ENCODE peak calls at places on chromosomes 7 and 10, in nine cellular contexts. O, Y, I, N, J, G, R, K and T are unnamed samples.

GRCh38 chr7:110071219-110071618 is 1019.7 kb upstream of the LRRN3 start:
- DNase-seq in K (no peak), Y (no peak), G (no peak), I (no peak), J (no peak), R (no peak), O (no peak), N (no peak), T (no peak)

GRCh38 chr7:49845626-49846025 is 72.2 kb downstream of the VWC2 start:
- DNase-seq in O (no peak), G (no peak), Y (no peak), R (no peak), I (no peak), N (no peak), K (no peak), J (no peak), T (no peak)

GRCh38 chr10:72056932-72057751 is 31.2 kb downstream of the SPOCK2 start:
- DNase-seq in R (no peak), N (no peak), Y (no peak), I (no peak), O (no peak), J (no peak), K (no peak), G (peak; percentile 78), T (no peak)

GRCh38 chr10:117320050-117320665 is 55.1 kb downstream of the PDZD8 start:
- DNase-seq in R (peak; percentile 51), N (peak; percentile 38), J (no peak), K (peak; percentile 42), G (no peak), I (peak; percentile 71), Y (no peak), O (no peak), T (peak; percentile 40)

GRCh38 chr7:150400779-150401423 is 21.8 kb downstream of the ZNF775 start:
- DNase-seq in K (no peak), R (no peak), Y (peak; percentile 19), I (no peak), N (no peak), J (no peak), G (peak; percentile 36), O (no peak), T (no peak)

GRCh38 chr10:17387861-17388503 is 66.4 kb downstream of the ST8SIA6 start:
- DNase-seq in R (peak; percentile 24), J (peak; percentile 34), K (peak; percentile 31), G (peak; percentile 23), O (no peak), Y (no peak), N (no peak), I (peak; percentile 18), T (no peak)

GRCh38 chr10:22319559-22320558 is 1.0 kb upstream of the BMI1 start:
- DNase-seq in K (no peak), J (no peak), I (no peak), N (no peak), G (no peak), R (no peak), Y (no peak), O (no peak), T (peak; percentile 19)

GRCh38 chr10:43390791-43391190 is 18.2 kb downstream of the HNRNPF start:
- DNase-seq in N (peak; percentile 61), I (peak; percentile 60), G (peak; percentile 24), O (no peak), K (peak; percentile 28), R (peak; percentile 66), J (no peak), Y (peak; percentile 32), T (peak; percentile 77)

GRCh38 chr7:18694911-18695310 is 199.4 kb downstream of the HDAC9 start:
- DNase-seq in I (no peak), G (no peak), K (no peak), O (no peak), N (no peak), R (no peak), Y (no peak), J (no peak), T (no peak)

GRCh38 chr7:18698258-18698734 is 202.7 kb downstream of the HDAC9 start:
- DNase-seq in K (no peak), J (no peak), I (no peak), N (no peak), O (no peak), R (no peak), G (no peak), Y (no peak), T (no peak)

GRCh38 chr7:18703743-18704142 is 208.2 kb downstream of the HDAC9 start:
- DNase-seq in G (no peak), Y (no peak), N (no peak), R (no peak), K (no peak), O (no peak), J (no peak), I (no peak), T (no peak)

GRCh38 chr7:18702071-18702829 is 206.7 kb downstream of the HDAC9 start:
- DNase-seq in J (no peak), O (no peak), K (no peak), Y (no peak), I (no peak), R (no peak), G (no peak), N (no peak), T (no peak)

DNA sequence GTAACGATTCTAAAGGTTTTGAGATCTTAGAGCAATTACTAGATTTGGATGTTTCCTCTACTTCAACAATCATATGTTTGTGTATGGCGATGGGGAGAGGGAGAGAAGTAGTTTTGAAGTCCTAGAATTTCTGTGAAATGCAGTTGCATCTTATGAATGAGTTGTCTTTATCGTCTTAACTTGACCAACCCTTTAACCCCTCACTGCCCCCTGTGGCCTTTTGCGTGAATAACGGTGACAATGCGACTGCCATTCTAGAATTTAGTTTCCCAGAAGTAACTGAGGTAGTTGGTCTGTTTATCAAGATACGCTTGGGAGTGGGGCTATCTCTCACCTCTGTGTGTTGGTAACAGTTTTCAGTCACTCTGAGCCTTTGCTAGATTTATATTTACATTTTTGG is 204.6 kb downstream of the HDAC9 start:
- DNase-seq in I (peak; percentile 76), R (no peak), N (no peak), Y (no peak), K (no peak), O (no peak), J (no peak), G (no peak), T (no peak)
- TF ChIP-seq CTCF in I (peak; percentile 55), R (no peak), N (no peak), Y (no peak), K (no peak), O (peak; percentile 36), J (no peak), G (no peak), T (no peak)

DNA sequence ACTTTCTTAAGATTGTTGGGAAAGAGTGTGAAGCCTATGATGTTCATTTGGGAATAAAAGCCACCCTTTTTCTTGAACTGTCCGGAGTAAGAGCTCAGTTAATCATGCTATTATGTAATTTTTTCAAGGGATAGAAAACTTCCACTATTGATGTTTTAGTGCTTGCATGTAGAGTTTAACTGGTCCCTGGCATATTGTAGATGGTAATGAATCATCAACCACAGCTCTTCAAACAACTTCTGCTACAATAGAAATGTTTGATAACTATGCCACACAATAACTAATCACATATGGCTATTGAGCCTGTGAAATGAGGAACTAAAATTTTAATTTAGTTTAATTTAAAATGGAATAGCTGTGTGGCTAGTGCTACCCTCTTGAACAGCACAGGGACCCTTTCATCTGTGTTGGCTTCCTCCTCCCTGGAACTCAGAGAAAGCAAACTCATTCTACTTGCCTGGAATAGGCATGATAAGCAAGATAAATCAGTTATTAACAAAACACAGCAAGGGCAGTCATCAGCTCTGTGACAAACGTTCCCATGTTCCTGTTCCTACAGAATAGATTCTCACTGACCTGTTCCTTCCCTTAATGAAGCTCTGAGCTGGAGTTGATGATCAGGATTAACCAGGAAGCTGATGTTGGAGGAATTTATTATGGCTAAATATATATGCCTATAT is 4.9 kb upstream of the SRI start:
- DNase-seq in Y (no peak), N (peak; percentile 52), K (peak; percentile 43), G (no peak), I (no peak), O (no peak), R (peak; percentile 75), J (no peak), T (peak; percentile 7)
- H3K4me3 ChIP-seq in Y (no peak overlapping the region), N (no peak overlapping the region), K (no peak overlapping the region), G (no peak overlapping the region), I (no peak overlapping the region), O (no peak overlapping the region), R (no peak overlapping the region), J (peak overlapping the region; percentile 16), T (no peak overlapping the region)

DNA sequence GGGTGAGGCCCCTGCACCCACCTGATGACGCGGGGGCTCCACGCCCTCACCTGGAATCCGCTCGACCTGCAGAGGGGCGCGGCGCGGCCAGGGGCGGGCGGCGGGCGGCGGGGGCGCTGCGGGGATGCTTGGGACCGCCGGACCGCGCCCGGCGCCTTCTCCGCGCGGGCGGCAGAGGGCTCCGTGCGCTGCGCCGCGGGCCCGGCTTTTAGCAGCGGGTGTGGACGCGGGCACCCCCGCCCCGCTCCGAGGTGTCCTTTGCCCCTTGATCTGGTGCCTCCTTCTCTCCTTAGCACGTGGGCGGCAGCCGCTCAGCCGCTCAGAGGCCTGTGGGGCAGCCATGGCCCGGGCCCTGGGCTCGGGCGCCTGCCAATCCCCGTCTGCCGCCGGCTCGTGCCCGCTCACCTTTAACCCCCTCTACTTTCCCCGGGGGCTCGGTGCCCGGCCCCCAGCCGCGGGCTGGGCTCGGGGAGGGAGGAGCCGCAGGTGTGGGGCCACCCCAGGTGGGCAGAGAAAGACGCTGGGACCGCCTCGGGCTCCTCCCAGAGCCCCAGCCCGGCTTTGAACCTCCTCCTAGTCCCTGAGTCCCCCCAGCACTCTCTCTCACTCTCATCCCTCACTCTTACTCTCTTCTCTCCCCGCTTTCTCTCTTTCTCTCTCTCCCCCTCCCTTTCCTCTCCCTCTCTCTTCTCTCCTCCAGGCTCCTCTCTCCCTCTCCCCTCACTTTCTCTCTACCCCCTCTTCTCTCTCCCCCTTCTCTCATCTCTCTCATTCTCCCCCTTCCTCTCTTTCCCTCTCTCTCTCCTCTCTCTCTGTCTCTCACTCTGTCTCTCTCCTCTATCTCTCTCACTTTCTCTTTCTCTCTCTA is 19.7 kb upstream of the VPS37D start:
- DNase-seq in I (peak; percentile 62), G (peak; percentile 57), Y (no peak), O (no peak), K (no peak), N (no peak), J (peak; percentile 83), R (no peak), T (no peak)
- TF ChIP-seq CTCF in I (no peak), G (no peak), Y (no peak), O (no peak), K (no peak), N (no peak), J (no peak), R (peak; percentile 7), T (no peak)

GRCh38 chr7:148336411-148336810 is 254.2 kb upstream of the C7orf33 start:
- DNase-seq in Y (no peak), O (no peak), J (no peak), I (no peak), G (no peak), N (no peak), K (peak; percentile 15), R (no peak), T (no peak)

GRCh38 chr7:148340438-148340837 is 250.1 kb upstream of the C7orf33 start:
- DNase-seq in O (no peak), G (no peak), J (no peak), I (no peak), R (no peak), N (no peak), Y (no peak), K (no peak), T (no peak)

GRCh38 chr7:148337166-148337565 is 253.4 kb upstream of the C7orf33 start:
- DNase-seq in G (no peak), I (peak; percentile 57), J (no peak), Y (no peak), K (no peak), N (no peak), O (no peak), R (no peak), T (no peak)

GRCh38 chr7:148337566-148337965 is 253.0 kb upstream of the C7orf33 start:
- DNase-seq in I (no peak), G (no peak), K (no peak), O (no peak), R (no peak), J (no peak), N (no peak), Y (no peak), T (no peak)

DNA sequence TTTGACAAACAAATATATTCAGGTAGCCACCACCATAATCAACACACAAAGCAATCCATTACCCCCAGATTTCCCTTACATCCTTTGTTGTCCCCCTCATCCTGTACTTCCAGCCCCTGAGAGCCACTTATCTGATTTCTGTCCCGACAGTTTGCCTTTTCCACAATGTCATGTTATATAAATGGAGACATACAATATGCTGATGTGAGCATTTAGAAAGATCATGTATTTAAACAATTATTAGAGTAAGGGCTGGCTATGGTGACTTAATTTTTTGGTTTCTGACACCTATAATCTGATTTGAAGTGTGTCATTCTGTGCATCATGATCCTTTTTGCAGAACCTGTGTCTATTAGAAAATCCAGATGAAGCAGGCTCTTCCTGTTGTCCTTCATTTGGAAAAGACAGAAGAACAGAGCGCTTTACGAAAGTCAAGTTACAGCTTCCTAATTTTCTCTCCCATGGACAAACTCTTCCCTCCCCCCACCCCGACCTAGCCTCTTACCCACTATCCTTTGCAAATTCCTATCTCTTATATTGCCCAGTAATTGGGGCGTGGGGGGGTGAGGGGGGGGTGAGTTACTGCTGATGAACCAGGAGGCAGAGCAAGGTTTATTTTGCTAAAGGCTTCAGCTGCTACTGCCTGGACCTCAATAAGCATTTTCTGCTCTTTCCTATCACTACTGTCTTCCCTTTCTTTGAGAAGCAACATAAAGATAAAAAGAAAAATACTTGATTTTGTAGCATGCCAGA is 252.4 kb upstream of the C7orf33 start:
- DNase-seq in K (no peak), N (no peak), I (no peak), J (no peak), R (no peak), Y (no peak), O (no peak), G (no peak), T (no peak)
- H3K4me3 ChIP-seq in K (no peak overlapping the region), N (no peak overlapping the region), I (peak overlapping the region; percentile 64), J (no peak overlapping the region), R (no peak overlapping the region), Y (no peak overlapping the region), O (no peak overlapping the region), G (no peak overlapping the region), T (no peak overlapping the region)